ENCODE peak calls at places on chromosomes 3 and 15, in eight cellular contexts. One of them, this sample, is unnamed. For H3K79me2, the result is how much of the 10 kb centered on the place peaks cover.

GRCh38 chr15:61319892-61320291 is 90.8 kb upstream of the RORA start:
- DNase-seq in GM23338: no peak
- DNase-seq in OCI-LY7: no peak
- DNase-seq in PC-3: no peak
- DNase-seq in GM23248: no peak
- DNase-seq in HCT116: no peak
- DNase-seq in neural progenitor cell: no peak
- DNase-seq in hepatocyte: no peak
- DNase-seq in this sample: no peak

GRCh38 chr15:57635300-57635944 is 43.7 kb downstream of the MYZAP start:
- DNase-seq in GM23338: peak
- DNase-seq in OCI-LY7: no peak
- DNase-seq in PC-3: no peak
- DNase-seq in GM23248: peak
- DNase-seq in HCT116: no peak
- DNase-seq in neural progenitor cell: no peak
- DNase-seq in hepatocyte: no peak
- DNase-seq in this sample: no peak

GRCh38 chr3:153244961-153245360 is 82.9 kb downstream of the RAP2B start:
- DNase-seq in GM23338: no peak
- DNase-seq in OCI-LY7: no peak
- DNase-seq in PC-3: no peak
- DNase-seq in GM23248: peak
- DNase-seq in HCT116: no peak
- DNase-seq in neural progenitor cell: no peak
- DNase-seq in hepatocyte: no peak
- DNase-seq in this sample: no peak

GRCh38 chr3:61872077-61872706 is 310.8 kb downstream of the PTPRG start:
- DNase-seq in GM23338: peak
- DNase-seq in OCI-LY7: no peak
- DNase-seq in PC-3: no peak
- DNase-seq in GM23248: no peak
- DNase-seq in HCT116: no peak
- DNase-seq in neural progenitor cell: no peak
- DNase-seq in hepatocyte: no peak
- DNase-seq in this sample: no peak

GRCh38 chr15:31079519-31079918 is 22.0 kb downstream of the TRPM1 start:
- DNase-seq in GM23338: peak
- DNase-seq in OCI-LY7: no peak
- DNase-seq in PC-3: peak
- DNase-seq in GM23248: peak
- DNase-seq in HCT116: no peak
- DNase-seq in neural progenitor cell: no peak
- DNase-seq in hepatocyte: no peak
- DNase-seq in this sample: no peak

GRCh38 chr3:113242091-113242581 is 30.8 kb downstream of the BOC start:
- DNase-seq in GM23338: no peak
- DNase-seq in OCI-LY7: no peak
- DNase-seq in PC-3: no peak
- DNase-seq in GM23248: peak
- DNase-seq in HCT116: no peak
- DNase-seq in neural progenitor cell: no peak
- DNase-seq in hepatocyte: no peak
- DNase-seq in this sample: no peak

GRCh38 chr3:53134631-53135232 is 4.5 kb upstream of the RFT1 start:
- DNase-seq in GM23338: peak
- DNase-seq in OCI-LY7: peak
- DNase-seq in PC-3: peak
- DNase-seq in GM23248: peak
- DNase-seq in HCT116: peak
- DNase-seq in neural progenitor cell: peak
- DNase-seq in hepatocyte: peak
- DNase-seq in this sample: peak

GRCh38 chr15:85583404-85584390 is 203.3 kb downstream of the AKAP13 start:
- DNase-seq in GM23338: no peak
- DNase-seq in OCI-LY7: peak
- DNase-seq in PC-3: peak
- DNase-seq in GM23248: no peak
- DNase-seq in HCT116: peak
- DNase-seq in neural progenitor cell: peak
- DNase-seq in hepatocyte: no peak
- DNase-seq in this sample: no peak

GRCh38 chr15:75785771-75786563 is 57.3 kb upstream of the UBE2Q2 start:
- DNase-seq in GM23338: peak
- DNase-seq in OCI-LY7: no peak
- DNase-seq in PC-3: no peak
- DNase-seq in GM23248: peak
- DNase-seq in HCT116: no peak
- DNase-seq in neural progenitor cell: peak
- DNase-seq in hepatocyte: peak
- DNase-seq in this sample: no peak

GRCh38 chr3:4778119-4778518 is 201.1 kb upstream of the BHLHE40 start:
- DNase-seq in GM23338: no peak
- DNase-seq in OCI-LY7: no peak
- DNase-seq in PC-3: no peak
- DNase-seq in GM23248: no peak
- DNase-seq in HCT116: no peak
- DNase-seq in neural progenitor cell: no peak
- DNase-seq in hepatocyte: no peak
- DNase-seq in this sample: no peak

GRCh38 chr15:29812384-29812694 is 9.9 kb downstream of the TJP1 start:
- DNase-seq in GM23338: peak
- DNase-seq in OCI-LY7: no peak
- DNase-seq in PC-3: peak
- DNase-seq in GM23248: peak
- DNase-seq in HCT116: no peak
- DNase-seq in neural progenitor cell: no peak
- DNase-seq in hepatocyte: peak
- DNase-seq in this sample: no peak

GRCh38 chr3:60514866-60515265 is 736.4 kb downstream of the FHIT start:
- DNase-seq in GM23338: no peak
- DNase-seq in OCI-LY7: no peak
- DNase-seq in PC-3: no peak
- DNase-seq in GM23248: no peak
- DNase-seq in HCT116: no peak
- DNase-seq in neural progenitor cell: no peak
- DNase-seq in hepatocyte: no peak
- DNase-seq in this sample: no peak

GRCh38 chr3:184788751-184789150 is 23.2 kb upstream of the VPS8 start:
- DNase-seq in GM23338: no peak
- DNase-seq in OCI-LY7: no peak
- DNase-seq in PC-3: peak
- DNase-seq in GM23248: peak
- DNase-seq in HCT116: no peak
- DNase-seq in neural progenitor cell: no peak
- DNase-seq in hepatocyte: no peak
- DNase-seq in this sample: no peak

GRCh38 chr15:77506311-77507150 is 85.8 kb downstream of the HMG20A start:
- DNase-seq in GM23338: peak
- DNase-seq in OCI-LY7: no peak
- DNase-seq in PC-3: no peak
- DNase-seq in GM23248: no peak
- DNase-seq in HCT116: no peak
- DNase-seq in neural progenitor cell: no peak
- DNase-seq in hepatocyte: no peak
- DNase-seq in this sample: no peak

DNA sequence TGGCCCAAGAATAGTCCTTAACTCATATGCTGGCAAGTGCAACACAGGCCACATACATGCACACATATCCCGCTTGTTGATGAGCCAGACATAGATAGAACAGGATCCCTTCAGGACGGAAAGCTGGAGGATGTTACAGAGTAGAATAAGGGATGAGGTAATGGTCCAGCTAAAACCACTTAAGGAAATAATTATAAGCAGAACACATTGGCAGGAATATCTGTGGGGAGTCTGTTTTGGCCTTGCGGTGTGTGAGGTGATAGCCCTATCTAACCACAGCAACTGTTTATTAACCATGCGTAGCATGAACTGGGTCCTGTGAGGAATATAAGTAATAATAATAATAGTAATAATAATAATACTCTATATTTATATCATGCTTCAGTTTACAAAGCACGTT is 25.0 kb downstream of the SCG3 start:
- DNase-seq in GM23338: no peak
- DNase-seq in OCI-LY7: no peak
- DNase-seq in PC-3: no peak
- DNase-seq in GM23248: peak
- DNase-seq in HCT116: no peak
- DNase-seq in neural progenitor cell: no peak
- DNase-seq in hepatocyte: no peak
- DNase-seq in this sample: no peak
- TF ChIP-seq EZH2phosphoT487 in GM23338: no peak
- TF ChIP-seq EZH2phosphoT487 in OCI-LY7: no peak
- TF ChIP-seq EZH2phosphoT487 in PC-3: no peak
- TF ChIP-seq EZH2phosphoT487 in GM23248: no peak
- TF ChIP-seq EZH2phosphoT487 in HCT116: no peak
- TF ChIP-seq EZH2phosphoT487 in neural progenitor cell: no peak
- TF ChIP-seq EZH2phosphoT487 in hepatocyte: no peak
- TF ChIP-seq EZH2phosphoT487 in this sample: no peak

GRCh38 chr3:136277115-136277514 is 27.0 kb downstream of the PCCB start:
- DNase-seq in GM23338: no peak
- DNase-seq in OCI-LY7: no peak
- DNase-seq in PC-3: no peak
- DNase-seq in GM23248: no peak
- DNase-seq in HCT116: no peak
- DNase-seq in neural progenitor cell: no peak
- DNase-seq in hepatocyte: no peak
- DNase-seq in this sample: no peak

GRCh38 chr3:136276049-136276755 is 26.1 kb downstream of the PCCB start:
- DNase-seq in GM23338: peak
- DNase-seq in OCI-LY7: no peak
- DNase-seq in PC-3: no peak
- DNase-seq in GM23248: no peak
- DNase-seq in HCT116: no peak
- DNase-seq in neural progenitor cell: no peak
- DNase-seq in hepatocyte: no peak
- DNase-seq in this sample: no peak

GRCh38 chr3:136280961-136281360 is 30.8 kb downstream of the PCCB start:
- DNase-seq in GM23338: no peak
- DNase-seq in OCI-LY7: no peak
- DNase-seq in PC-3: no peak
- DNase-seq in GM23248: no peak
- DNase-seq in HCT116: no peak
- DNase-seq in neural progenitor cell: no peak
- DNase-seq in hepatocyte: no peak
- DNase-seq in this sample: no peak

GRCh38 chr3:136277634-136278033 is 27.5 kb downstream of the PCCB start:
- DNase-seq in GM23338: peak
- DNase-seq in OCI-LY7: no peak
- DNase-seq in PC-3: no peak
- DNase-seq in GM23248: no peak
- DNase-seq in HCT116: no peak
- DNase-seq in neural progenitor cell: peak
- DNase-seq in hepatocyte: no peak
- DNase-seq in this sample: peak

GRCh38 chr3:136279092-136279491 is 29.0 kb downstream of the PCCB start:
- DNase-seq in GM23338: no peak
- DNase-seq in OCI-LY7: no peak
- DNase-seq in PC-3: no peak
- DNase-seq in GM23248: no peak
- DNase-seq in HCT116: no peak
- DNase-seq in neural progenitor cell: no peak
- DNase-seq in hepatocyte: no peak
- DNase-seq in this sample: no peak
- H3K79me2 ChIP-seq in GM23338: under half
- H3K79me2 ChIP-seq in OCI-LY7: under half
- H3K79me2 ChIP-seq in PC-3: under half
- H3K79me2 ChIP-seq in GM23248: under half
- H3K79me2 ChIP-seq in HCT116: under half
- H3K79me2 ChIP-seq in neural progenitor cell: under half
- H3K79me2 ChIP-seq in hepatocyte: under half
- H3K79me2 ChIP-seq in this sample: under half

GRCh38 chr3:28651159-28651558 is 302.5 kb upstream of the AZI2 start:
- DNase-seq in GM23338: no peak
- DNase-seq in OCI-LY7: no peak
- DNase-seq in PC-3: no peak
- DNase-seq in GM23248: peak
- DNase-seq in HCT116: no peak
- DNase-seq in neural progenitor cell: no peak
- DNase-seq in hepatocyte: no peak
- DNase-seq in this sample: no peak

GRCh38 chr3:28645149-28645548 is 296.5 kb upstream of the AZI2 start:
- DNase-seq in GM23338: no peak
- DNase-seq in OCI-LY7: no peak
- DNase-seq in PC-3: no peak
- DNase-seq in GM23248: no peak
- DNase-seq in HCT116: no peak
- DNase-seq in neural progenitor cell: no peak
- DNase-seq in hepatocyte: no peak
- DNase-seq in this sample: no peak

GRCh38 chr3:28649266-28649665 is 300.6 kb upstream of the AZI2 start:
- DNase-seq in GM23338: no peak
- DNase-seq in OCI-LY7: no peak
- DNase-seq in PC-3: no peak
- DNase-seq in GM23248: no peak
- DNase-seq in HCT116: no peak
- DNase-seq in neural progenitor cell: no peak
- DNase-seq in hepatocyte: no peak
- DNase-seq in this sample: peak

GRCh38 chr3:28646435-28646834 is 297.8 kb upstream of the AZI2 start:
- DNase-seq in GM23338: no peak
- DNase-seq in OCI-LY7: no peak
- DNase-seq in PC-3: no peak
- DNase-seq in GM23248: no peak
- DNase-seq in HCT116: no peak
- DNase-seq in neural progenitor cell: no peak
- DNase-seq in hepatocyte: no peak
- DNase-seq in this sample: no peak
- TF ChIP-seq EZH2phosphoT487 in GM23338: no peak
- TF ChIP-seq EZH2phosphoT487 in OCI-LY7: no peak
- TF ChIP-seq EZH2phosphoT487 in PC-3: no peak
- TF ChIP-seq EZH2phosphoT487 in GM23248: no peak
- TF ChIP-seq EZH2phosphoT487 in HCT116: no peak
- TF ChIP-seq EZH2phosphoT487 in neural progenitor cell: no peak
- TF ChIP-seq EZH2phosphoT487 in hepatocyte: no peak
- TF ChIP-seq EZH2phosphoT487 in this sample: no peak

GRCh38 chr3:16917980-16918682 is 33.4 kb downstream of the PLCL2 start:
- DNase-seq in GM23338: no peak
- DNase-seq in OCI-LY7: no peak
- DNase-seq in PC-3: no peak
- DNase-seq in GM23248: no peak
- DNase-seq in HCT116: no peak
- DNase-seq in neural progenitor cell: no peak
- DNase-seq in hepatocyte: no peak
- DNase-seq in this sample: no peak

GRCh38 chr3:16918683-16919025 is 33.9 kb downstream of the PLCL2 start:
- DNase-seq in GM23338: no peak
- DNase-seq in OCI-LY7: no peak
- DNase-seq in PC-3: no peak
- DNase-seq in GM23248: no peak
- DNase-seq in HCT116: no peak
- DNase-seq in neural progenitor cell: no peak
- DNase-seq in hepatocyte: no peak
- DNase-seq in this sample: no peak

GRCh38 chr3:16917256-16917935 is 32.6 kb downstream of the PLCL2 start:
- DNase-seq in GM23338: no peak
- DNase-seq in OCI-LY7: no peak
- DNase-seq in PC-3: peak
- DNase-seq in GM23248: peak
- DNase-seq in HCT116: no peak
- DNase-seq in neural progenitor cell: no peak
- DNase-seq in hepatocyte: no peak
- DNase-seq in this sample: no peak

GRCh38 chr3:16913264-16913580 is 28.5 kb downstream of the PLCL2 start:
- DNase-seq in GM23338: no peak
- DNase-seq in OCI-LY7: no peak
- DNase-seq in PC-3: no peak
- DNase-seq in GM23248: no peak
- DNase-seq in HCT116: no peak
- DNase-seq in neural progenitor cell: no peak
- DNase-seq in hepatocyte: no peak
- DNase-seq in this sample: no peak

GRCh38 chr3:16916840-16917239 is 32.1 kb downstream of the PLCL2 start:
- DNase-seq in GM23338: no peak
- DNase-seq in OCI-LY7: no peak
- DNase-seq in PC-3: peak
- DNase-seq in GM23248: no peak
- DNase-seq in HCT116: no peak
- DNase-seq in neural progenitor cell: no peak
- DNase-seq in hepatocyte: no peak
- DNase-seq in this sample: no peak
- H3K79me2 ChIP-seq in GM23338: under half
- H3K79me2 ChIP-seq in OCI-LY7: half or more
- H3K79me2 ChIP-seq in PC-3: under half
- H3K79me2 ChIP-seq in GM23248: under half
- H3K79me2 ChIP-seq in HCT116: under half
- H3K79me2 ChIP-seq in neural progenitor cell: half or more
- H3K79me2 ChIP-seq in hepatocyte: under half
- H3K79me2 ChIP-seq in this sample: half or more